ENCODE peak calls at places on chromosomes 4 and X, in four cellular contexts. One of them, this sample, is unnamed.

GRCh38 chr4:163484906-163485305 is 9.6 kb upstream of the TMA16 start:
- DNase-seq in DND-41: peak; percentile 65
- DNase-seq in breast epithelium: no peak
- DNase-seq in neural crest cell: peak; percentile 66
- DNase-seq in this sample: peak; percentile 36

GRCh38 chrX:54180403-54180802 is 2.7 kb downstream of the FAM120C start:
- DNase-seq in DND-41: no peak
- DNase-seq in breast epithelium: no peak
- DNase-seq in neural crest cell: no peak
- DNase-seq in this sample: no peak

GRCh38 chrX:154751121-154751668 is 318 bp upstream of the GAB3 start:
- DNase-seq in DND-41: peak; percentile 65
- DNase-seq in breast epithelium: no peak
- DNase-seq in neural crest cell: no peak
- DNase-seq in this sample: no peak

GRCh38 chr4:41196633-41197332 is 17.6 kb downstream of the APBB2 start:
- DNase-seq in DND-41: no peak
- DNase-seq in breast epithelium: no peak
- DNase-seq in neural crest cell: no peak
- DNase-seq in this sample: no peak

GRCh38 chr4:107862658-107863057 is 37.9 kb downstream of the SGMS2 start:
- DNase-seq in DND-41: no peak
- DNase-seq in breast epithelium: peak; percentile 25
- DNase-seq in neural crest cell: no peak
- DNase-seq in this sample: no peak

GRCh38 chr4:69025191-69025998 is 70.9 kb upstream of the UGT2B7 start:
- DNase-seq in DND-41: no peak
- DNase-seq in breast epithelium: no peak
- DNase-seq in neural crest cell: peak; percentile 12
- DNase-seq in this sample: no peak

GRCh38 chr4:63123441-63123840 is 1285.8 kb downstream of the TECRL start:
- DNase-seq in DND-41: no peak
- DNase-seq in breast epithelium: no peak
- DNase-seq in neural crest cell: no peak
- DNase-seq in this sample: no peak

GRCh38 chr4:5928241-5928640 is 35.4 kb upstream of the CRMP1 start:
- DNase-seq in DND-41: no peak
- DNase-seq in breast epithelium: no peak
- DNase-seq in neural crest cell: no peak
- DNase-seq in this sample: no peak

GRCh38 chr4:47031713-47032404 is 492 bp downstream of the GABRB1 start:
- DNase-seq in DND-41: no peak
- DNase-seq in breast epithelium: no peak
- DNase-seq in neural crest cell: peak; percentile 1
- DNase-seq in this sample: no peak

GRCh38 chrX:39112143-39112542 is 310.9 kb downstream of the MID1IP1 start:
- DNase-seq in DND-41: no peak
- DNase-seq in breast epithelium: no peak
- DNase-seq in neural crest cell: no peak
- DNase-seq in this sample: no peak

GRCh38 chrX:124378643-124379042 is 32.3 kb downstream of the SH2D1A start:
- DNase-seq in DND-41: no peak
- DNase-seq in breast epithelium: no peak
- DNase-seq in neural crest cell: no peak
- DNase-seq in this sample: no peak

GRCh38 chr4:126938023-126938422 is 694.7 kb upstream of the INTU start:
- DNase-seq in DND-41: no peak
- DNase-seq in breast epithelium: no peak
- DNase-seq in neural crest cell: no peak
- DNase-seq in this sample: no peak

GRCh38 chrX:46319750-46320149 is 225.5 kb downstream of the ZNF674 start:
- DNase-seq in DND-41: no peak
- DNase-seq in breast epithelium: no peak
- DNase-seq in neural crest cell: no peak
- DNase-seq in this sample: no peak

GRCh38 chrX:141879616-141880015 is 24.1 kb upstream of the MAGEC1 start:
- DNase-seq in DND-41: no peak
- DNase-seq in breast epithelium: no peak
- DNase-seq in neural crest cell: no peak
- DNase-seq in this sample: no peak

GRCh38 chr4:146640459-146641061 is 1.9 kb downstream of the POU4F2 start:
- DNase-seq in DND-41: no peak
- DNase-seq in breast epithelium: no peak
- DNase-seq in neural crest cell: no peak
- DNase-seq in this sample: no peak

GRCh38 chr4:10074767-10075105 is 41.9 kb downstream of the WDR1 start:
- DNase-seq in DND-41: no peak
- DNase-seq in breast epithelium: no peak
- DNase-seq in neural crest cell: no peak
- DNase-seq in this sample: no peak

GRCh38 chrX:39372126-39372525 is 570.9 kb downstream of the MID1IP1 start:
- DNase-seq in DND-41: no peak
- DNase-seq in breast epithelium: no peak
- DNase-seq in neural crest cell: no peak
- DNase-seq in this sample: no peak

GRCh38 chrX:10111364-10112148 is 45.2 kb upstream of the CLCN4 start:
- DNase-seq in DND-41: no peak
- DNase-seq in breast epithelium: no peak
- DNase-seq in neural crest cell: no peak
- DNase-seq in this sample: no peak

GRCh38 chr4:77433102-77433733 is 172.4 kb upstream of the CXCL13 start:
- DNase-seq in DND-41: peak; percentile 46
- DNase-seq in breast epithelium: no peak
- DNase-seq in neural crest cell: no peak
- DNase-seq in this sample: no peak

GRCh38 chr4:129806986-129807385 is 711.0 kb downstream of the C4orf33 start:
- DNase-seq in DND-41: no peak
- DNase-seq in breast epithelium: no peak
- DNase-seq in neural crest cell: no peak
- DNase-seq in this sample: no peak

GRCh38 chrX:18871161-18871880 is 112.6 kb downstream of the PHKA2 start:
- DNase-seq in DND-41: no peak
- DNase-seq in breast epithelium: no peak
- DNase-seq in neural crest cell: no peak
- DNase-seq in this sample: no peak

GRCh38 chr4:159267940-159268327 is 165.1 kb downstream of the RAPGEF2 start:
- DNase-seq in DND-41: no peak
- DNase-seq in breast epithelium: no peak
- DNase-seq in neural crest cell: no peak
- DNase-seq in this sample: no peak

GRCh38 chr4:96162631-96163030 is 322.7 kb downstream of the PDHA2 start:
- DNase-seq in DND-41: no peak
- DNase-seq in breast epithelium: no peak
- DNase-seq in neural crest cell: no peak
- DNase-seq in this sample: no peak

DNA sequence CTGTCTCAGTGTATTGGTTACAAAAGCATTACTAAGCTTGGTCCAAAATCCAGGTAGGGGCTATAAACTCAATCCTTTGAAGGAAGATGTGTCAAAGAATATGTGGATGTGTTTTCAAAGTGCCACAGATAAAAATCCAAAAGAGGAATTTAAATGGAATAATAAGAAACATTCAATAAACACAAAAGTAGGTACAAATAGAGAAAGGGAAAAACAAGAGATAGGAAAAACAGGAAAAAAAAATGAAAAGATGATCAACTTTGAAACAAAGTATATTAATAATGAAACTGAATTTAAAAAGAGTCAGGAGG is 64.0 kb downstream of the PPP4R3C start:
- DNase-seq in DND-41: no peak
- DNase-seq in breast epithelium: no peak
- DNase-seq in neural crest cell: no peak
- DNase-seq in this sample: no peak
- TF ChIP-seq CTCF in DND-41: no peak
- TF ChIP-seq CTCF in breast epithelium: no peak
- TF ChIP-seq CTCF in neural crest cell: peak; percentile 7
- TF ChIP-seq CTCF in this sample: no peak

GRCh38 chr4:140906984-140907962 is 151.1 kb upstream of the TBC1D9 start:
- DNase-seq in DND-41: no peak
- DNase-seq in breast epithelium: no peak
- DNase-seq in neural crest cell: no peak
- DNase-seq in this sample: no peak
- TF ChIP-seq CTCF in DND-41: no peak
- TF ChIP-seq CTCF in breast epithelium: no peak
- TF ChIP-seq CTCF in neural crest cell: no peak
- TF ChIP-seq CTCF in this sample: no peak

GRCh38 chrX:24426921-24427746 is 38.0 kb upstream of the PDK3 start:
- DNase-seq in DND-41: peak; percentile 6
- DNase-seq in breast epithelium: no peak
- DNase-seq in neural crest cell: no peak
- DNase-seq in this sample: no peak
- TF ChIP-seq CTCF in DND-41: no peak
- TF ChIP-seq CTCF in breast epithelium: no peak
- TF ChIP-seq CTCF in neural crest cell: no peak
- TF ChIP-seq CTCF in this sample: no peak

GRCh38 chrX:136094962-136095361 is 52.4 kb upstream of the FHL1 start:
- DNase-seq in DND-41: no peak
- DNase-seq in breast epithelium: no peak
- DNase-seq in neural crest cell: no peak
- DNase-seq in this sample: no peak

DNA sequence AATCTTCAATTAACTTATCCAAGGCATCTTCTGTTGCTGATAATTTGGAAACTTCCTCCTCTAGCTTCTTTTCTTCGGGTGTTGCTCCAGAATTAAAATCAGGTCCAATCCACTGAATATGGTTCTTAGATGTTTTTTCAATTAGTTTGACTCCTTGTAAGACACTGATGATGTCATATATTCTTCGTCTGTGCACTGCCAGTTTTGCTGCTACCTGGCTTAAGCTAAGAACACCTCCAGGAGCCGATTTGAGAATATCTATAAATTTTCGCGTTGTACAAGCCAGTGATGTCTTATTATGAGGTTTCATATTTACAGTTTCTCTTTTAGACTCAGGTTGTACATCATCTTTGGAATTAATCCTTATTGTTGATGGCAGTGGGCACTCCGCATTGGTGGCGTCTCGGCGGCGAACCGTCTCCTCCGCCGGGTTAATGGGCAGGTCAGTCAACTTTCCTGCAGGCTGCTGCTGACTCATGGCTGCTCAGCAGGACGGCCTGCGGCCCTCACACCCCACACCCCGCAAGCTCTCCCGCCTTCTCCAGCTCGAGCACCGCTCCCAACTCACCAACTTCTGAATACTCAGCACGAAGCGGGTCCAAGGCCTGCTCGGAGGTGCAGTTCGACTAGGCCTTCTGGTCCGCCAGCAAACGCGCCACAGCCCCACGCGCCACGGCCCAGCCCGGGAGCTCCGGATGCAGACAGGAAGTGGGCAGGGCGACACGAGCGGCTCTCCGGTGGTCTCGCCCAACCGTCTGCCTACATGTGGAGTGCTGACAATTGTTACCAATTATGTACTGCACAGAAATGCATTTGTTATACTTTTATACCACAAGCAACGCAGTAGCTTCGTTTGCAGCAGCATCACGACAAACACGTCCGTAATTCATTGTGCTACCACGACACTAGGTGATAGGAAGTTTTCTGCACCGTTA is 49.2 kb upstream of the FHL1 start:
- DNase-seq in DND-41: no peak
- DNase-seq in breast epithelium: no peak
- DNase-seq in neural crest cell: no peak
- DNase-seq in this sample: no peak
- TF ChIP-seq CTCF in DND-41: no peak
- TF ChIP-seq CTCF in breast epithelium: no peak
- TF ChIP-seq CTCF in neural crest cell: no peak
- TF ChIP-seq CTCF in this sample: no peak

DNA sequence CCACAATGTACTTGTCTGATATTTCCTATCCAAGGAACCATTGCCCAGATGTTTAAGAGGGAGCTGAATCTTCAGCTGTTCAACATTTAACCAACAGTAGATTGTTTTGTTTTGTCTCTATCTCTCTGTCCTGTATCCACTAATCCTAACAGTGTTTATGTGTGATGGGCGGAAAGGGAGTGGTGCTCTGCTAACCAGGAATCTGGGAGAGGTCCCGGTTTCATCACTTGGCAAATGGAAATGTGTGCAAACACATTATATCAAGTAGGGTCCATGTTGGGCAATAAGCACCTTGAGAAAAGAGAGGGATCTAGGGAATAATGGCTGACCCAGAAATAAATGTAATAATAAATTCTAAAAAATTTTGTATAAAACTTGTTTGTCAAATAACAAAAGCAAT is 56.0 kb downstream of the EMCN start:
- DNase-seq in DND-41: no peak
- DNase-seq in breast epithelium: no peak
- DNase-seq in neural crest cell: no peak
- DNase-seq in this sample: no peak
- TF ChIP-seq CTCF in DND-41: no peak
- TF ChIP-seq CTCF in breast epithelium: no peak
- TF ChIP-seq CTCF in neural crest cell: no peak
- TF ChIP-seq CTCF in this sample: no peak

This sample was measured in omental fat pad.